ENCODE peak calls at places on chromosomes 6 and 20, in six cellular contexts. Y is CD8-positive, alpha-beta T cell; A is fibroblast of the aortic adventitia; F is lower lobe of right lung; Z is lung; B is suprapubic skin. T is an unnamed sample.

GRCh38 chr6:108848116-108848868 is at the start of gene ARMC2:
- DNase-seq in Y (peak; percentile 94), A (peak; percentile 83), F (peak; percentile 95), Z (peak; percentile 95), B (peak; percentile 94), T (peak; percentile 84)

GRCh38 chr20:35956616-35957015 is 2.3 kb upstream of the SCAND1 start:
- DNase-seq in Y (no peak), A (no peak), F (no peak), Z (no peak), B (no peak), T (no peak)

GRCh38 chr6:71489736-71490135 is 201.1 kb downstream of the OGFRL1 start:
- DNase-seq in Y (no peak), A (peak; percentile 92), F (no peak), Z (no peak), B (no peak), T (peak; percentile 87)

GRCh38 chr20:34473262-34473883 is 42.8 kb upstream of the DYNLRB1 start:
- DNase-seq in Y (no peak), A (peak; percentile 74), F (no peak), Z (no peak), B (no peak), T (peak; percentile 77)

GRCh38 chr6:100276311-100277057 is 188.2 kb downstream of the SIM1 start:
- DNase-seq in Y (no peak), A (no peak), F (no peak), Z (no peak), B (no peak), T (no peak)

GRCh38 chr6:130620338-130620781 is 206.8 kb upstream of the SMLR1 start:
- DNase-seq in Y (no peak), A (peak; percentile 45), F (no peak), Z (no peak), B (no peak), T (peak; percentile 83)

GRCh38 chr20:10404959-10405530 is 29.0 kb downstream of the MKKS start:
- DNase-seq in Y (no peak), A (no peak), F (no peak), Z (no peak), B (no peak), T (no peak)

GRCh38 chr6:13467216-13467600 is 20.2 kb downstream of the GFOD1 start:
- DNase-seq in Y (no peak), A (no peak), F (no peak), Z (no peak), B (no peak), T (no peak)

GRCh38 chr6:7974932-7975763 is 64.6 kb upstream of the TXNDC5 start:
- DNase-seq in Y (no peak), A (peak; percentile 100), F (peak; percentile 59), Z (peak; percentile 75), B (peak; percentile 82), T (peak; percentile 96)

GRCh38 chr20:60803335-60804070 is 448.6 kb upstream of the CDH4 start:
- DNase-seq in Y (no peak), A (no peak), F (no peak), Z (no peak), B (no peak), T (no peak)

GRCh38 chr6:5202941-5203340 is 57.8 kb downstream of the LYRM4 start:
- DNase-seq in Y (no peak), A (no peak), F (no peak), Z (no peak), B (no peak), T (no peak)

GRCh38 chr6:140045116-140045515 is 670.7 kb upstream of the CITED2 start:
- DNase-seq in Y (no peak), A (no peak), F (no peak), Z (no peak), B (no peak), T (no peak)

GRCh38 chr6:168928012-168928411 is 325.6 kb downstream of the THBS2 start:
- DNase-seq in Y (no peak), A (no peak), F (no peak), Z (no peak), B (no peak), T (no peak)

GRCh38 chr6:166245148-166245547 is 63.0 kb downstream of the PRR18 start:
- DNase-seq in Y (no peak), A (no peak), F (no peak), Z (no peak), B (no peak), T (no peak)

GRCh38 chr6:166242888-166243287 is 65.3 kb downstream of the PRR18 start:
- DNase-seq in Y (no peak), A (no peak), F (no peak), Z (no peak), B (no peak), T (no peak)

GRCh38 chr6:166240889-166241288 is 67.3 kb downstream of the PRR18 start:
- DNase-seq in Y (no peak), A (no peak), F (no peak), Z (no peak), B (no peak), T (no peak)

GRCh38 chr6:166244353-166245045 is 63.7 kb downstream of the PRR18 start:
- DNase-seq in Y (peak; percentile 60), A (no peak), F (no peak), Z (no peak), B (no peak), T (no peak)

DNA sequence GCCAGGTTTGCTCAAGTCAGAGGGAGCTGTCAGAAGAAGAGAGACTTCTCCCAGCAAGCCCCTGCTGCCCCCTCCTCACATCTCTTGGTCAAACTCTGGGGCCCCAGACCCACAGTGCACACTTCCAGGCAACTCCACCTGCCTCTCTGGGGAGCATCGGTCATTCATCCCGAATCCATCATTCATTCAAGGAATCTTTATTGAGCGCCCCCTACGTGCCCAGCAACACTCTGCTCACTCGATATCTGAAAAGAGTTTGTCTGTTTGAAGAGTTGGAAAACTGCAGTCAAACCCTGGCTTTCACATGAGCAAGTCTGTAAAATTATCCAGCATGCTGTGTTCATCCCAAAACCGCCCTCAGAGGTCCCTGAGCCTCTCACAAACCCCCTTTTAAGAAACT is 66.2 kb downstream of the PRR18 start:
- DNase-seq in Y (no peak), A (no peak), F (no peak), Z (no peak), B (no peak), T (no peak)
- TF ChIP-seq CTCF in Y (no peak), A (no peak), F (no peak), Z (no peak), B (no peak), T (no peak)

DNA sequence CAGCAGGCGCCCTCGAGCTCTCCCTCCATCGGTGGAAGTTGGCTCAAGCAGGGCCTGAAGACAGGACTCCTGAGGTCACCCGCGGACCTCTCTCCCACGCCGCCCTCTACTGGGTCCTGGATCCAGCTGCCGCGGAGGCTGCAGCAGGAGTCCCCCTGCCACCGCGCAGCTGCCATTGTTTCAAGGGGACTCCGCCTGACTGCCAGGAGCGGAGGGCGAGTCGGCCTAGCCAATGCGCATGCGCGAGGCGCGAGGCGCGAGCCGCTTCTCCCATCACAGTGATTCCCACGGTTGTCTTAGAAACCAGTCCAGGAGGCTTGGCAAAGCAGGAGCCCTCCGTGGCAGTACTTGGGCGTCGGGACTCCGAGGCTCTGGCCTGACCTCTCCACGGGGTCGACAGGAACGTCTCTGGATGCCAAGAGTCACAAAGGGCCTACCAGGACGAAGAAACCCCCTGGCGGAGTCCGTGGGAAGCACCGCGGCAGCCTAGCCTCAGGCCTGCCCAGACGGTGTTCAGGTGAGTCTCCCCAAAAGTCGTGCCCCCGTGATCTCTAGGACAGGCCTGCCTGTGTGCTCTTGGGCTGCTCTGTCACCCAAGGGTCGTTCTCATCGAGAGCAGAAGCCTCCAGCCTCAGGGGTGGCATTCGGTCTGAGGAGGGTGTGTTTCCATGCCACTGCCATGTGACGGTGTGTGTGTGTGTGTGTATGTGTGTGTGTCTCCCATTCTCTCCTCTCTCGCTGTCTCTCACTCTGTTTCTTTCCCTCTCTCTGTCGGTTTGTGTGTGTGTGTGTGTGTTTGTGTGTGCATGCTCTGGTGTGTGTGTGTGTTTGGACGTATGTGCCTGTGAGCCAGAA is 290.6 kb upstream of the ZNF337 start:
- DNase-seq in Y (peak; percentile 72), A (peak; percentile 24), F (peak; percentile 53), Z (no peak), B (no peak), T (peak; percentile 33)
- H3K4me3 ChIP-seq in Y (peak overlapping the region; percentile 57), A (peak overlapping the region; percentile 48), F (peak overlapping the region; percentile 50), Z (no peak overlapping the region), B (peak overlapping the region; percentile 33), T (peak overlapping the region; percentile 54)

DNA sequence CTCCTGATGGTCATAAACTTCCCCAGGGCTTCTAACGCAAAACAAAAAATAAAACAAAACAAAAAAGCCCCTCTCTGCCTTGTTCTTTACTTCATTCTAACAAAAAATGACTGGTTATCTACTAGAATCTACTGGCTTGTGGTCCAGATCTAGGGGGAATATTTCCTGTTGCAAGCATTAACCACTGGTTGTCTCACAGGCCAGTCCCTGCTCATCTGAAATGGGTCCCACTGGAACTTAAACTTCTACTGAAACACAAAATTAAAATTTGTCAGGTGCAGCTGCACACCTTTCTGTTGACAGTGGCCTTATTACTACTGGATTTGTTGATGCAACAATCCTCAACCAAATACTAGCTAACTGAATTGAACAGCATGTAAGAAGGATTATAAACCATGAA is 5.5 kb downstream of the SIRPG start:
- DNase-seq in Y (no peak), A (no peak), F (no peak), Z (no peak), B (no peak), T (no peak)
- TF ChIP-seq CTCF in Y (no peak), A (no peak), F (no peak), Z (no peak), B (no peak), T (no peak)

GRCh38 chr6:56246941-56247653 is at the start of gene COL21A1:
- DNase-seq in Y (no peak), A (peak; percentile 62), F (peak; percentile 49), Z (peak; percentile 36), B (peak; percentile 76), T (peak; percentile 9)
- H3K4me3 ChIP-seq in Y (no peak within 1 kb of the TSS), A (peak within 1 kb of the TSS; percentile 79), F (peak within 1 kb of the TSS; percentile 58), Z (peak within 1 kb of the TSS; percentile 33), B (peak within 1 kb of the TSS; percentile 55), T (peak within 1 kb of the TSS; percentile 59)

T was measured in fibroblast of villous mesenchyme.